ENCODE peak calls at places on chromosomes 12 and 14, in eight cellular contexts. U is upper lobe of left lung, M is K562, D is transverse colon, B is HepG2, T is SK-N-SH, K is stomach, G is esophagus muscularis mucosa. C is an unnamed sample.

GRCh38 chr14:47674148-47674545 is 1.3 kb downstream of the MDGA2 start:
- DNase-seq in M (no peak), K (no peak), D (no peak), B (no peak), T (peak), G (no peak), U (peak), C (no peak)

GRCh38 chr14:75369506-75369905 is 58.3 kb upstream of the JDP2 start:
- DNase-seq in K (no peak), T (no peak), G (peak), B (no peak), U (no peak), D (no peak), M (no peak), C (no peak)

GRCh38 chr12:3354586-3354985 is 136.4 kb upstream of the PRMT8 start:
- DNase-seq in K (peak), T (no peak), G (no peak), M (no peak), U (no peak), D (no peak), B (no peak), C (no peak)

GRCh38 chr12:31736472-31736871 is 7.7 kb upstream of the AMN1 start:
- DNase-seq in B (no peak), K (no peak), T (no peak), D (no peak), G (no peak), U (no peak), M (peak), C (no peak)

GRCh38 chr14:76919431-76919810 is 93.2 kb downstream of the LRRC74A start:
- DNase-seq in G (no peak), M (no peak), B (no peak), D (no peak), U (no peak), K (peak), T (no peak), C (no peak)

GRCh38 chr14:58746701-58747100 is 108.9 kb downstream of the DACT1 start:
- DNase-seq in U (no peak), T (no peak), M (no peak), B (no peak), D (no peak), G (no peak), K (no peak), C (no peak)

GRCh38 chr12:95215925-95216324 is 1.3 kb downstream of the FGD6 start:
- DNase-seq in K (no peak), D (no peak), G (no peak), T (no peak), B (peak), M (peak), U (no peak), C (no peak)

GRCh38 chr12:128726866-128727265 is 96.9 kb downstream of the SLC15A4 start:
- DNase-seq in K (no peak), U (no peak), B (no peak), T (no peak), M (no peak), D (peak), G (no peak), C (no peak)

GRCh38 chr12:21026302-21026701 is 104.7 kb upstream of the SLCO1B1 start:
- DNase-seq in M (no peak), T (no peak), D (no peak), K (no peak), G (no peak), B (no peak), U (no peak), C (no peak)

GRCh38 chr14:32826404-32827082 is 112.1 kb upstream of the NPAS3 start:
- DNase-seq in T (peak), U (no peak), D (no peak), K (no peak), B (no peak), G (no peak), M (no peak), C (no peak)

GRCh38 chr14:22333408-22334274 is 255.4 kb downstream of the DAD1 start:
- DNase-seq in T (no peak), K (peak), D (peak), M (peak), B (peak), U (no peak), G (no peak), C (no peak)

GRCh38 chr14:74627071-74627470 is 15.0 kb upstream of the LTBP2 start:
- DNase-seq in U (no peak), D (no peak), K (no peak), G (no peak), T (no peak), M (no peak), B (no peak), C (no peak)

GRCh38 chr12:53048033-53048779 is 1.7 kb upstream of the TNS2 start:
- DNase-seq in K (peak), G (no peak), T (peak), U (peak), D (peak), B (peak), M (no peak), C (no peak)
- TF ChIP-seq EP300 in K (no peak), G (no peak), T (no peak), U (no peak), D (no peak), B (no peak), M (no peak), C (no peak)

DNA sequence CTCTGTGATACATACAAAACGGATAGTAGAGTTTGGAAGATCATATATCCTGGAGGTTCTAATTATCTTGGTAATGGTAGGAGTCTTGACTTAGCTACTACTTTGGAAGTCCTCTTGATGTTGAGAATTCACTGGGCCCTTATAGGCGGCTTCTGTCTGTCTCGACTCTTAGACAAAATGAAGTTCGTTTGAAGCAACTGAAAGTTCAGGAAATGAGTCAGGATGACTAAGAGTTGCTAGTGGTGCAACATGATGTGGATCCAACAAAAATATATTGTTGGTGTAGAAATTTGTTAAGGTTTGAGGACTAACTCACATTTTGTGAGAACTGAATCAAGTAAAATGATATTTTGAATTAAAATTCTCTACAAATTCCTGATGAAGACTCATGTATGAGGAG is 272.7 kb downstream of the AEBP2 start:
- DNase-seq in K (no peak), D (no peak), U (no peak), M (no peak), T (no peak), G (no peak), B (no peak), C (no peak)
- TF ChIP-seq POLR2AphosphoS5 in K (no peak), D (no peak), U (no peak), M (no peak), T (no peak), G (no peak), B (no peak), C (no peak)

DNA sequence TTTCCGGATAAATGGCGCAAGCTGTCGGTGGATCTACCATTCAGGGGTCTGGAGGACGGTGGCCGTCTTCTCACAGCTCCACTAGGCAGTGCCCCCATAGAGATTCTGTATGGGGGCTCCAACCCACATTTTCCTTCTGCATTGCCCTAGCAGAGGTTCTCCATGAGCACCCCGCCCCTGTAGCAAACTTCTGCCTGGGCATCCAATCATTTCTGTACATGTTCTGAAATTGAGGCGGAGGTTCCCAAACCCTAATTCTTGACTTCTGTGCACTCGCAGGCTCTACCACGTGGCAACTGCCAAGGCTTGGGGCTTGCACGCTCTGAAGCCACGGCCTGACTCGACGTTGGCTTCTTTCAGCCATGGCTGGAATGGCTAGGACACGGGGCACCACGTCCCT is 5.1 kb upstream of the SERPINA10 start:
- DNase-seq in B (no peak), G (peak), T (no peak), M (no peak), D (no peak), U (no peak), K (no peak), C (no peak)
- TF ChIP-seq EP300 in B (no peak), G (no peak), T (no peak), M (no peak), D (no peak), U (no peak), K (no peak), C (no peak)

DNA sequence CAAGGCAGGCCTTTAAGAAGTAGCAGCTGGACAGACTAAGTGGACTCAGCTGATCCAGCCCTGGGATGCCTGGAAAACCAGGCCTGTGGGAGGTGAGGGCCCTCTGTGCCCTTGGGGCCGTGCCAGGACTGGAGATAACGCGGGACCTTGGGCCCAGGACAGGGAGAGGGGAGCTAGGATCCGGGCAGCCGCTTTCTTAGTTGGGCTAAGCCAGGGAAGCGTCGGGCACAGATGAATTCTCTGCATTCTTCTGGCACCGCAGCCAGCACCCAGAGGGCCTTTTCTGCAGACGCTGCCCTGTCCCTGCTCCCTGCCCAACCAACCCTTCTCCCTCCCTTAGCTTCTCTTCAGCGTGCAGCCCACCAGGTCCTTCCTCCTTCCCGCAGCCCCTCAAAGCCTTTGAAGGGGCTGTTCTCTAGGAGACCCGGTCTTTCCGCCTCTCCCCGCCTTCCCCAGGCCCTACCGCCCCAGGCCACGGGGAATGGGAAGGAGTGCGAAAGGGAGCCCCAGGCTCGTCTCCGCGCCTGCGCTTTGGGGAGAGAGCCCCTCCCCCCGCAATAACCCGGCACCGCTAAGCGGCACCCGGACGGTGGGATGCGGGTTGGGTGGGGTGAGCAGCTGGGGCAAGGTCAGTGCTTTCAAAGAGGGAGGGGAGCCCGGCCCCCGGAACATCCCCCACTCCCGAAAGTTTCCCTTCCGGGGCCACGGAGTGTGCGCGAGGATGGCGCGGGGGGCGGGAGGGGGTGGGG is 688 bp downstream of the NCKAP5L start:
- DNase-seq in G (no peak), U (peak), K (peak), T (peak), M (peak), B (peak), D (peak), C (peak)
- TF ChIP-seq POLR2AphosphoS5 in G (peak), U (no peak), K (no peak), T (no peak), M (no peak), B (peak), D (no peak), C (no peak)

DNA sequence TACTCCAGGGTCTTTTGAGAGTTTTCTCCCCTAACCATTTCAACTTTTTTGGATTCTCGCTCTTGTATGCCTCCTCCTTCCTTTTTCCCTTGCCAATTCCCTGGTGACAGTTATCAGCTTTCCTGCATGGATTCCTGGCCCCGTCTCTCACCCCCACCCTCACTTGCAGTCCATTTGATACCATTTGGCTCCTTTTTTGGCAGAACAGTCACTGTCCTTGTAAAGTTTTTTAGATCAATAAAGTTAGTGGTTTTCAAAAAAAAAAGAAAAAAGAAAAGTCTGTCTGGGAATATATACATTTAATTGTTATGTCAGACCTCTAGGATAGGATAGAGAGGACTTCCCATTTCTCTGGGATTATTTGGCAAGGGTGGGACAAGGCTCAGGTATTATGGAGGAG is 42.1 kb downstream of the ACTN1 start:
- DNase-seq in T (no peak), G (no peak), D (no peak), B (no peak), M (no peak), K (no peak), U (no peak), C (no peak)
- TF ChIP-seq EP300 in T (no peak), G (no peak), D (no peak), B (no peak), M (no peak), K (no peak), U (no peak), C (no peak)

GRCh38 chr12:124881123-124881522 is 17.5 kb upstream of the SCARB1 start:
- DNase-seq in K (no peak), B (peak), T (no peak), M (no peak), U (no peak), D (no peak), G (no peak), C (no peak)
- TF ChIP-seq POLR2AphosphoS5 in K (no peak), B (peak), T (no peak), M (no peak), U (no peak), D (no peak), G (no peak), C (no peak)

GRCh38 chr12:70883855-70884254 is 36.7 kb downstream of the PTPRR start:
- DNase-seq in T (peak), U (no peak), K (no peak), B (no peak), G (no peak), M (no peak), D (no peak), C (no peak)

GRCh38 chr12:70875628-70876027 is 44.9 kb downstream of the PTPRR start:
- DNase-seq in U (no peak), M (no peak), T (no peak), D (no peak), K (no peak), B (no peak), G (no peak), C (no peak)

GRCh38 chr12:70876952-70877351 is 43.6 kb downstream of the PTPRR start:
- DNase-seq in D (no peak), U (no peak), G (no peak), K (no peak), B (peak), T (no peak), M (no peak), C (no peak)

GRCh38 chr12:70885952-70886351 is 34.6 kb downstream of the PTPRR start:
- DNase-seq in M (no peak), K (no peak), B (no peak), G (no peak), D (no peak), U (no peak), T (no peak), C (no peak)

GRCh38 chr12:70880744-70881143 is 39.8 kb downstream of the PTPRR start:
- DNase-seq in U (no peak), M (no peak), G (no peak), B (no peak), K (no peak), T (no peak), D (no peak), C (no peak)
- TF ChIP-seq EP300 in U (no peak), M (no peak), G (no peak), B (no peak), K (no peak), T (no peak), D (no peak), C (no peak)

GRCh38 chr12:6347367-6348338 is 5.8 kb upstream of the TNFRSF1A start:
- DNase-seq in M (no peak), K (peak), B (no peak), U (peak), G (no peak), D (no peak), T (no peak), C (no peak)
- TF ChIP-seq POLR2AphosphoS5 in M (no peak), K (peak), B (no peak), U (peak), G (peak), D (peak), T (no peak), C (no peak)

GRCh38 chr14:101584049-101584859 is 23.0 kb downstream of the DIO3 start:
- DNase-seq in K (no peak), T (peak), M (peak), G (no peak), D (no peak), U (peak), B (no peak), C (peak)
- TF ChIP-seq EP300 in K (no peak), T (no peak), M (no peak), G (no peak), D (no peak), U (no peak), B (no peak), C (no peak)

C was measured in suprapubic skin.